ENCODE peak calls at places on chromosomes 1 and 21, in ten cellular contexts. G, J, Z, W, K, C, U, E, F and B are unnamed samples. For H3K4me1, the result is how much of the 10 kb centered on the place peaks cover.

GRCh38 chr21:42784276-42784675 is 95.1 kb downstream of the WDR4 start:
- DNase-seq in G (no peak), J (no peak), Z (no peak), W (no peak), K (no peak), C (no peak), U (no peak), E (no peak), F (no peak), B (no peak)

GRCh38 chr1:9766759-9767442 is 56.9 kb downstream of the CLSTN1 start:
- DNase-seq in G (no peak), J (peak), Z (no peak), W (no peak), K (peak), C (no peak), U (no peak), E (no peak), F (no peak), B (peak)

GRCh38 chr1:172821609-172822274 is 162.8 kb downstream of the FASLG start:
- DNase-seq in G (no peak), J (peak), Z (no peak), W (no peak), K (peak), C (no peak), U (no peak), E (no peak), F (no peak), B (peak)

GRCh38 chr1:12342261-12343003 is 112.6 kb downstream of the VPS13D start:
- DNase-seq in G (no peak), J (no peak), Z (no peak), W (no peak), K (no peak), C (no peak), U (no peak), E (no peak), F (no peak), B (no peak)

GRCh38 chr1:209648931-209649776 is 3.1 kb downstream of the LAMB3 start:
- DNase-seq in G (no peak), J (peak), Z (no peak), W (no peak), K (peak), C (no peak), U (no peak), E (no peak), F (no peak), B (peak)

GRCh38 chr1:64675718-64676345 is 69.0 kb upstream of the RAVER2 start:
- DNase-seq in G (no peak), J (peak), Z (no peak), W (no peak), K (peak), C (no peak), U (no peak), E (no peak), F (no peak), B (no peak)

GRCh38 chr1:19844726-19845125 is 29.6 kb upstream of the RNF186 start:
- DNase-seq in G (no peak), J (no peak), Z (no peak), W (no peak), K (no peak), C (no peak), U (no peak), E (no peak), F (no peak), B (no peak)

GRCh38 chr1:153586347-153586746 is 20.7 kb upstream of the S100A2 start:
- DNase-seq in G (no peak), J (no peak), Z (no peak), W (no peak), K (no peak), C (no peak), U (no peak), E (no peak), F (no peak), B (no peak)

GRCh38 chr21:42040411-42041180 is 30.4 kb upstream of the ZBTB21 start:
- DNase-seq in G (no peak), J (peak), Z (no peak), W (no peak), K (peak), C (no peak), U (no peak), E (peak), F (no peak), B (peak)

GRCh38 chr21:43012596-43012995 is 38.2 kb downstream of the PKNOX1 start:
- DNase-seq in G (no peak), J (peak), Z (no peak), W (no peak), K (no peak), C (peak), U (no peak), E (no peak), F (no peak), B (no peak)

GRCh38 chr1:207050768-207051614 is at the start of gene YOD1:
- DNase-seq in G (peak), J (peak), Z (peak), W (peak), K (peak), C (peak), U (peak), E (peak), F (peak), B (peak)

GRCh38 chr1:224434447-224435317 is at the start of gene WDR26:
- DNase-seq in G (peak), J (peak), Z (peak), W (peak), K (peak), C (peak), U (peak), E (peak), F (peak), B (peak)

GRCh38 chr1:3442901-3443300 is 11.6 kb upstream of the ARHGEF16 start:
- DNase-seq in G (no peak), J (no peak), Z (no peak), W (no peak), K (no peak), C (no peak), U (no peak), E (no peak), F (no peak), B (no peak)

GRCh38 chr21:21801921-21802320 is 803.7 kb downstream of the NCAM2 start:
- DNase-seq in G (no peak), J (no peak), Z (no peak), W (no peak), K (no peak), C (no peak), U (no peak), E (no peak), F (no peak), B (no peak)

GRCh38 chr21:26127918-26128317 is 42.7 kb downstream of the APP start:
- DNase-seq in G (no peak), J (peak), Z (no peak), W (no peak), K (peak), C (no peak), U (no peak), E (no peak), F (no peak), B (peak)

GRCh38 chr21:14527690-14528652 is 18.1 kb downstream of the SAMSN1 start:
- DNase-seq in G (no peak), J (no peak), Z (no peak), W (no peak), K (no peak), C (no peak), U (no peak), E (no peak), F (no peak), B (no peak)

GRCh38 chr1:4976859-4977440 is 322.5 kb downstream of the AJAP1 start:
- DNase-seq in G (no peak), J (no peak), Z (no peak), W (no peak), K (no peak), C (no peak), U (no peak), E (no peak), F (no peak), B (no peak)

GRCh38 chr1:109498161-109498801 is 4.4 kb downstream of the CYB561D1 start:
- DNase-seq in G (no peak), J (peak), Z (no peak), W (no peak), K (peak), C (no peak), U (no peak), E (no peak), F (peak), B (no peak)

GRCh38 chr1:200162861-200163260 is 135.4 kb downstream of the NR5A2 start:
- DNase-seq in G (no peak), J (no peak), Z (no peak), W (no peak), K (no peak), C (no peak), U (no peak), E (no peak), F (no peak), B (no peak)
- H3K4me1 ChIP-seq in G (under half), J (under half), Z (under half), W (under half), K (under half), C (under half), U (under half), E (under half), F (under half), B (under half)

DNA sequence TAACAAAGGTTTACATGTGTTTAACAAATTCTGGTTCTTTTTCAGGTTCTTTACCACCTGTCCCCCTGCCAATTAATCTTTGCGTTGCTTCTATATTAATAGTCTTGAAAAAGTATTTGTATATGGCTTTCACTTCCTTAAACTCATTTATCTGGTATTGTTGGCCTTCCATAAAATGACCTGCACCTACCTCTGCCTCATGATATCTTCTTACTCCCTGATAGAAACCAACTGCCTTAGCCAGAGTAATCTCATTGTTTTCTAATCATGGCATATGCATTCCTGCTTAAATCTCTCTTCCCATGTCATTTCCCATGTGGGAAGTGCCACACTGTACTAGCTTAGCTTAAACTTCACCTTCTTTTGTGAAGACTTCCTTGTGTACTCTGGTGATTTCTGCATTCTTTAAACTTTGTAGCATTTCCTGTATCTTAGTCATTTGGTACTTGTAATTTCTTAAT is 8.7 kb downstream of the SMG7 start:
- DNase-seq in G (no peak), J (peak), Z (no peak), W (no peak), K (peak), C (no peak), U (no peak), E (no peak), F (no peak), B (no peak)
- H3K27ac ChIP-seq in G (peak), J (no peak), Z (no peak), W (no peak), K (no peak), C (no peak), U (peak), E (no peak), F (no peak), B (no peak)

GRCh38 chr1:230824571-230825060 is 43.7 kb downstream of the C1orf198 start:
- DNase-seq in G (no peak), J (peak), Z (no peak), W (no peak), K (no peak), C (no peak), U (no peak), E (no peak), F (no peak), B (peak)
- H3K4me1 ChIP-seq in G (half or more), J (under half), Z (under half), W (under half), K (under half), C (under half), U (under half), E (under half), F (under half), B (under half)

GRCh38 chr1:187847531-187847930 is 1018.8 kb downstream of the PLA2G4A start:
- DNase-seq in G (no peak), J (no peak), Z (no peak), W (no peak), K (no peak), C (no peak), U (no peak), E (no peak), F (no peak), B (no peak)

GRCh38 chr1:187848321-187848720 is 1019.6 kb downstream of the PLA2G4A start:
- DNase-seq in G (no peak), J (peak), Z (no peak), W (no peak), K (peak), C (no peak), U (no peak), E (no peak), F (no peak), B (no peak)

GRCh38 chr1:187840557-187840956 is 1011.8 kb downstream of the PLA2G4A start:
- DNase-seq in G (no peak), J (peak), Z (no peak), W (no peak), K (peak), C (no peak), U (no peak), E (no peak), F (no peak), B (peak)

GRCh38 chr1:187842406-187843165 is 1013.8 kb downstream of the PLA2G4A start:
- DNase-seq in G (no peak), J (peak), Z (no peak), W (no peak), K (peak), C (no peak), U (peak), E (no peak), F (no peak), B (peak)

DNA sequence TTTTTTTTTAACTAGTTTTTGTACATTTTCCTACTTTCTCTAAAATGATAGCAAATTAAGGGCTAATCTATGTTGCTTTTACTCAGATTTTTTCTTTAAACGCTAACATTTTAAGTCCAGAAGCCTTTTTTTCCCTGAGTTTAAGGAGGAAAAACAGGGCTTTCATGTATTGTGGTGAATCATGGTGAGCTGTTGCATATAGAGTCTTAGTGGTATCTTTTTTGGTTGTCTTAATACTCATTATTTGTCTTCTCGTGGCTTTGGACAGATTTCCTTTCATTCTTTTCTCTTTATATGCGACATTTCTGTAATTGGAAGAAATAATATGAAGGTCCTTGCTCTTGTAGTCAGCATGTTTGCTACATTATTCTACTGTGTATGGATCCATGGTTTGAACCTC is 1015.6 kb downstream of the PLA2G4A start:
- DNase-seq in G (no peak), J (peak), Z (no peak), W (no peak), K (no peak), C (no peak), U (no peak), E (no peak), F (no peak), B (no peak)
- H3K27ac ChIP-seq in G (no peak), J (no peak), Z (no peak), W (no peak), K (no peak), C (no peak), U (no peak), E (no peak), F (no peak), B (no peak)

GRCh38 chr1:54377040-54377691 is 29.0 kb downstream of the SSBP3 start:
- DNase-seq in G (no peak), J (peak), Z (no peak), W (no peak), K (no peak), C (peak), U (no peak), E (no peak), F (no peak), B (peak)
- H3K4me1 ChIP-seq in G (half or more), J (under half), Z (under half), W (under half), K (half or more), C (under half), U (under half), E (half or more), F (under half), B (under half)

GRCh38 chr1:234727018-234727757 is 117.2 kb upstream of the IRF2BP2 start:
- DNase-seq in G (no peak), J (peak), Z (no peak), W (no peak), K (no peak), C (no peak), U (no peak), E (no peak), F (no peak), B (no peak)
- H3K27ac ChIP-seq in G (peak), J (peak), Z (peak), W (peak), K (peak), C (peak), U (peak), E (peak), F (no peak), B (peak)

GRCh38 chr21:19523731-19524130 is 1120.1 kb upstream of the TMPRSS15 start:
- DNase-seq in G (no peak), J (no peak), Z (no peak), W (no peak), K (no peak), C (no peak), U (no peak), E (no peak), F (no peak), B (no peak)

GRCh38 chr21:19523066-19523465 is 1119.5 kb upstream of the TMPRSS15 start:
- DNase-seq in G (no peak), J (no peak), Z (no peak), W (no peak), K (no peak), C (no peak), U (no peak), E (no peak), F (no peak), B (no peak)

DNA sequence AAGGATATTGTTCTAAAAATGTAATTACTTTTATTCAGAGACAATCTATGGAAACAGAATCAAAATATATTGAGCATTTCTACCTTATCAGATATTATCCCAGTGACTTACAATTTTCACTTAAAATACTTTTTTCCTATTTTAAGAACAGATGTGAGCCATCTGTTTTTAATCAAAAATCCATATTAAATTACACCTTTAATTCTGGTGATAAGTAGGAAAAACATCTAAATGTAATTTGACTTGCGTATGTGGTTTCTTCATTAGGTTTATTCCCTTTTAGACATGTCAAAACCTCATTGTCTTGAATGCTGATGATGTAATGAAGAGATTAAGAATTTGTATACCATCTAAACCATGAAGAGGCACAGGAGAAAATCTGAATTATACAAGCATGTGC is 1118.8 kb upstream of the TMPRSS15 start:
- DNase-seq in G (no peak), J (no peak), Z (no peak), W (no peak), K (no peak), C (no peak), U (no peak), E (no peak), F (no peak), B (no peak)
- H3K4me1 ChIP-seq in G (under half), J (under half), Z (under half), W (under half), K (under half), C (under half), U (under half), E (under half), F (under half), B (under half)

DNA sequence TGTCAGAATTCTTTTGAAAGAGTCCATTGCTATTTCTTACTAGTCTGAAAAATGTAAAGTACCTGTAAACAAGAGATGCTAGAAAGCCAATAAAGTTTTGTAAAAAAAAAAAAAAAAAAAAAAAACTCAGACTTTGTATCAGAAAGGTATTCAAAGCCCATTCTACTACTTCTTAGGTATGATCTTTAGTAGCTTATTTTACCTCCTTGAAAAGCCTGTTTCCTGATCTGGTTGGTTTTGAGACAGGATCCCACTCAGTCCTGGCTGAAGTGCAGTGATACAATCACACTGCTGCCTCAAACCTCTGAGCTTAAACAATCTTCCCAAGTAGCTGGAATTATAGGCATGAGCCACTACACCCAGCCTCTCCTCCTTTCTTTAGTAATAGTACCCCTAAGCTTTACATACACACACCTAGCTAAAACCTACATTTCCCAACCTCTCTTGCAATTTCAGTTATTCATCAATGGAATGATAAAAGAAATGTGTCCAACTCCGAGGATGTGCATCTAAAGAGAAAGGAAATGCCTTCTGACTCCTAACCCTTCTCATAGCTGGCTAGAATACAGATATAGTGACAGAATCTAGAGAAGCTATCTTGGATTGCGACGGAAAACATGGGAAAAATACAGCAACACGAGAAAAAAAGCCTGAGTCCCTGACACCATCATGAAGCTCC is 30.6 kb downstream of the EPS15 start:
- DNase-seq in G (no peak), J (peak), Z (no peak), W (no peak), K (peak), C (no peak), U (no peak), E (no peak), F (no peak), B (no peak)
- H3K27ac ChIP-seq in G (peak), J (no peak), Z (no peak), W (no peak), K (peak), C (no peak), U (no peak), E (no peak), F (no peak), B (no peak)

GRCh38 chr1:150134537-150134936 is 15.2 kb upstream of the PLEKHO1 start:
- DNase-seq in G (no peak), J (no peak), Z (no peak), W (no peak), K (no peak), C (no peak), U (no peak), E (no peak), F (no peak), B (no peak)
- H3K4me1 ChIP-seq in G (under half), J (under half), Z (under half), W (under half), K (under half), C (under half), U (under half), E (under half), F (under half), B (under half)